ENCODE peak calls at places on chromosomes 3 and 15, in nine cellular contexts. S, D, P, O, B, A, G, I and C are unnamed samples.

GRCh38 chr3:105277656-105278055 is 89.1 kb upstream of the ALCAM start:
- DNase-seq in S (peak; percentile 41), D (no peak), P (peak; percentile 35), O (no peak), B (no peak), A (no peak), G (peak; percentile 50), I (no peak), C (no peak)

GRCh38 chr3:130935761-130936160 is 41.9 kb downstream of the ATP2C1 start:
- DNase-seq in S (peak; percentile 78), D (no peak), P (peak; percentile 77), O (no peak), B (no peak), A (no peak), G (peak; percentile 80), I (no peak), C (no peak)

GRCh38 chr3:129686941-129687340 is 80.5 kb upstream of the PLXND1 start:
- DNase-seq in S (no peak), D (no peak), P (peak; percentile 7), O (no peak), B (no peak), A (no peak), G (no peak), I (no peak), C (no peak)

GRCh38 chr15:33807665-33808064 is 160.6 kb upstream of the CHRM5 start:
- DNase-seq in S (no peak), D (no peak), P (no peak), O (no peak), B (no peak), A (no peak), G (no peak), I (no peak), C (no peak)

GRCh38 chr3:182491571-182491970 is 301.7 kb upstream of the ATP11B start:
- DNase-seq in S (no peak), D (no peak), P (no peak), O (no peak), B (no peak), A (no peak), G (no peak), I (no peak), C (no peak)

GRCh38 chr15:66901336-66902100 is 163.9 kb upstream of the SMAD3 start:
- DNase-seq in S (peak; percentile 68), D (no peak), P (peak; percentile 45), O (no peak), B (no peak), A (no peak), G (peak; percentile 61), I (no peak), C (no peak)

GRCh38 chr15:69410290-69410874 is 3.8 kb upstream of the KIF23 start:
- DNase-seq in S (peak; percentile 31), D (no peak), P (no peak), O (no peak), B (no peak), A (no peak), G (peak; percentile 32), I (no peak), C (no peak)

GRCh38 chr3:148074057-148074456 is 623.6 kb upstream of the AGTR1 start:
- DNase-seq in S (no peak), D (no peak), P (no peak), O (no peak), B (no peak), A (no peak), G (no peak), I (no peak), C (no peak)

GRCh38 chr3:134366928-134367352 is 7.3 kb downstream of the AMOTL2 start:
- DNase-seq in S (no peak), D (peak; percentile 66), P (no peak), O (no peak), B (peak; percentile 80), A (no peak), G (peak; percentile 70), I (no peak), C (no peak)

GRCh38 chr3:32285910-32286309 is 47.4 kb downstream of the CMTM8 start:
- DNase-seq in S (no peak), D (no peak), P (no peak), O (no peak), B (no peak), A (no peak), G (no peak), I (no peak), C (no peak)

GRCh38 chr3:63975705-63976104 is 47.6 kb downstream of the PSMD6 start:
- DNase-seq in S (no peak), D (peak; percentile 72), P (peak; percentile 47), O (no peak), B (peak; percentile 81), A (no peak), G (peak; percentile 57), I (no peak), C (no peak)

GRCh38 chr3:112013058-112013783 is 14.5 kb downstream of the TAGLN3 start:
- DNase-seq in S (peak; percentile 80), D (peak; percentile 57), P (peak; percentile 51), O (peak; percentile 17), B (no peak), A (peak; percentile 46), G (peak; percentile 91), I (no peak), C (no peak)

GRCh38 chr3:108036984-108037741 is 53.7 kb downstream of the CD47 start:
- DNase-seq in S (peak; percentile 71), D (no peak), P (peak; percentile 16), O (no peak), B (no peak), A (no peak), G (peak; percentile 76), I (no peak), C (no peak)

GRCh38 chr3:189862385-189863023 is 231.3 kb downstream of the TP63 start:
- DNase-seq in S (peak; percentile 26), D (no peak), P (no peak), O (no peak), B (no peak), A (no peak), G (peak; percentile 61), I (no peak), C (no peak)

DNA sequence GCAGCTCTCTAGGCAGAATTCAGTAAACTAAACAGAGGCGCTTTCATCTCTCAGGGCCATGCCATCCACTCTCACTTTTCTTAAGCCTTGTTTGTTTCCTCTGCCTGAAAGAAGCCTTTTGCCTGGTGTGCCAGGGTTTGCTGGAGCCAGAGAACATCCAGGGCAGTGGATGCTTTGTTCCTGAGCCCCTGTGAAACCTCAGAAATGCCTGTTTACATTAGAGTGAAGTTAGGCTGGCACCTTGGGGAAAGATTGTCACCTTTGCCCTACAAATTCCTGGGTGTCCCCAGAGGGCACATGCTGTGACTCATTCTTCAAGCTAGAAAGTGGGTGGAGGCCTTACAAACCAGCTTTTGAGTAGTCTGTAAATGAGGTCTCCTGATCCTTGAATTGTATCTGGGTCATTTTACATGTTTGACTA is 10.7 kb upstream of the TRAK1 start:
- DNase-seq in S (peak; percentile 32), D (no peak), P (peak; percentile 31), O (no peak), B (no peak), A (peak; percentile 58), G (peak; percentile 84), I (no peak), C (no peak)
- H3K4me1 ChIP-seq in S (peaks cover 16% of the 10 kb centered on the region), D (peaks cover 36% of the 10 kb centered on the region), P (peaks cover 16% of the 10 kb centered on the region), O (peaks cover 10% of the 10 kb centered on the region), B (peaks cover 51% of the 10 kb centered on the region), A (peaks cover 43% of the 10 kb centered on the region), G (peaks cover 46% of the 10 kb centered on the region), I (peaks cover 31% of the 10 kb centered on the region), C (peaks cover 39% of the 10 kb centered on the region)

GRCh38 chr3:125058959-125059358 is 3.2 kb upstream of the HEG1 start:
- DNase-seq in S (no peak), D (no peak), P (no peak), O (no peak), B (no peak), A (no peak), G (no peak), I (no peak), C (no peak)

GRCh38 chr3:125061646-125062045 is 5.8 kb upstream of the HEG1 start:
- DNase-seq in S (no peak), D (no peak), P (no peak), O (no peak), B (no peak), A (no peak), G (no peak), I (no peak), C (no peak)

GRCh38 chr3:125059488-125060245 is 3.9 kb upstream of the HEG1 start:
- DNase-seq in S (peak; percentile 37), D (no peak), P (no peak), O (no peak), B (no peak), A (no peak), G (peak; percentile 62), I (no peak), C (no peak)

GRCh38 chr3:125062904-125063618 is 7.3 kb upstream of the HEG1 start:
- DNase-seq in S (peak; percentile 97), D (no peak), P (peak; percentile 98), O (no peak), B (no peak), A (no peak), G (peak; percentile 93), I (no peak), C (no peak)

GRCh38 chr3:125061170-125061569 is 5.4 kb upstream of the HEG1 start:
- DNase-seq in S (peak; percentile 84), D (peak; percentile 78), P (no peak), O (no peak), B (no peak), A (no peak), G (peak; percentile 64), I (no peak), C (no peak)
- H3K4me1 ChIP-seq in S (peaks cover 34% of the 10 kb centered on the region), D (peaks cover 42% of the 10 kb centered on the region), P (peaks cover 36% of the 10 kb centered on the region), O (peaks cover 5% of the 10 kb centered on the region), B (peaks cover 40% of the 10 kb centered on the region), A (peaks cover 17% of the 10 kb centered on the region), G (peaks cover 57% of the 10 kb centered on the region), I (peaks cover 37% of the 10 kb centered on the region), C (peaks cover 21% of the 10 kb centered on the region)

GRCh38 chr3:126539558-126540250 is 15.7 kb downstream of the CHST13 start:
- DNase-seq in S (no peak), D (no peak), P (no peak), O (no peak), B (no peak), A (peak; percentile 2), G (no peak), I (no peak), C (no peak)
- H3K4me1 ChIP-seq in S (peaks cover 6% of the 10 kb centered on the region), D (no peaks in the 10 kb centered on the region), P (peaks cover 8% of the 10 kb centered on the region), O (no peaks in the 10 kb centered on the region), B (peaks cover 9% of the 10 kb centered on the region), A (no peaks in the 10 kb centered on the region), G (peaks cover 12% of the 10 kb centered on the region), I (peaks cover 3% of the 10 kb centered on the region), C (no peaks in the 10 kb centered on the region)

DNA sequence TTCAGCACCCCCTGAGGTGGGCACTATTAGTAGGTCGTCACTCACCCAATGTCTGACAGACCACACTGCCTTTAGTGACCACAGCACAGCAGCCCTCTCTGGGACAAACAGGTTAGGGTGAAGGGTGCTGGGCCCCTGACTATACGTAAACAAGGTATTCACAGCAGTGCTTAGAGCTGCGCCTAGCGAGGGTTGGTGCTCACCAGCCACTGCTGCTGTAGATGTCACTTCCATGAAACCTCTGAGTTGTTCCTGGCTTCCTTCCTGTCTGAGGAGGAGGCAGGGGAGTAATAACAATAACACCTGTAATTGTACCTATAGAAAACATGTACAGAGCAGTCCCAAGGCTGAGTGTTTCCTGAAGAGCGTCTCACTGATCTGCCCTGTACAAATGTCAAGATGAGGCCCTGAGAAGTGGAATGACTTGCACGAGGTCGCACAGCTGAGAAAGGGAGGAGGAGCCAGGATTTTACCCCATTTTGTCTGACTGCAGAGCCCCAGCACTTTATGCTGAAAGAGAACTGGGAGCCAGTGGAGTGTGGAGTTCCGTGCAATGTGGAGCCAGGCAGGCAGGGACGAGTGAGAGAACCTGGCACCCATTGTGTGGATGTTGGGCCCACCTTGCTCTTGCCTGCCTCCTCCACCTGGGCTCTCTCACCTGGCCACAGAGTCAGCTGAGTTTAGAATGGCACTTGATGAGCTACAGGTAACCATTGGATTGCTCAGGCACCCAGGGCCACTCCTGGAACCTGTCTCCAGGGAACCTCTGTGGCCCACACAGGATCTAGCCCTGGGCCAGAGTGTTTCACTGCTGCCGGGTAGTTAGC is 93.8 kb downstream of the DNAJB8 start:
- DNase-seq in S (no peak), D (no peak), P (no peak), O (no peak), B (no peak), A (no peak), G (no peak), I (no peak), C (no peak)
- H3K4me1 ChIP-seq in S (peaks cover under 1% of the 10 kb centered on the region), D (peaks cover 2% of the 10 kb centered on the region), P (no peaks in the 10 kb centered on the region), O (no peaks in the 10 kb centered on the region), B (peaks cover 11% of the 10 kb centered on the region), A (peaks cover 1% of the 10 kb centered on the region), G (peaks cover 2% of the 10 kb centered on the region), I (no peaks in the 10 kb centered on the region), C (peaks cover 2% of the 10 kb centered on the region)